ENCODE peak calls at places on chromosome 21, in nine cellular contexts. V, P, C, M, E, Q, S, T and B are unnamed samples.
A peak's percentile ranks its signal among the peaks of the same experiment; 100 is the strongest.

GRCh38 chr21:29342394-29342957 is 43.8 kb downstream of the BACH1 start:
- DNase-seq in E (no peak), M (peak; percentile 90), Q (peak; percentile 79), C (no peak), S (no peak), V (peak; percentile 98), P (no peak), T (peak; percentile 96), B (no peak)

GRCh38 chr21:35222021-35222420 is 172.9 kb upstream of the RUNX1 start:
- DNase-seq in S (no peak), C (no peak), E (no peak), M (no peak), V (no peak), T (no peak), Q (no peak), P (no peak), B (no peak)

GRCh38 chr21:25424045-25424444 is 183.2 kb downstream of the MRPL39 start:
- DNase-seq in C (no peak), V (no peak), S (no peak), M (no peak), Q (peak; percentile 71), P (no peak), T (no peak), E (no peak), B (no peak)

GRCh38 chr21:44260791-44261190 is 906 bp downstream of the DNMT3L start:
- DNase-seq in S (no peak), E (no peak), T (no peak), Q (no peak), C (no peak), V (no peak), M (no peak), P (no peak), B (no peak)

GRCh38 chr21:26169611-26170470 is 729 bp downstream of the APP start:
- DNase-seq in T (peak; percentile 37), Q (peak; percentile 74), C (peak; percentile 60), E (peak; percentile 92), M (peak; percentile 68), P (peak; percentile 37), V (peak; percentile 73), S (peak; percentile 67), B (peak; percentile 68)

GRCh38 chr21:16563795-16564194 is 834.0 kb downstream of the USP25 start:
- DNase-seq in V (peak; percentile 33), P (peak; percentile 69), T (no peak), C (no peak), S (no peak), M (peak; percentile 28), E (no peak), Q (no peak), B (peak; percentile 83)

GRCh38 chr21:15908187-15908586 is 178.4 kb downstream of the USP25 start:
- DNase-seq in T (peak; percentile 14), S (no peak), Q (no peak), V (no peak), E (no peak), C (no peak), M (no peak), P (no peak), B (no peak)

GRCh38 chr21:32611471-32611997 is 643 bp downstream of the CFAP298 start:
- DNase-seq in P (no peak), S (peak; percentile 24), V (peak; percentile 12), E (peak; percentile 48), M (peak; percentile 31), T (no peak), C (peak; percentile 54), Q (peak; percentile 48), B (peak; percentile 15)

GRCh38 chr21:34276711-34277425 is 86.9 kb upstream of the KCNE2 start:
- DNase-seq in M (peak; percentile 62), S (no peak), E (no peak), P (no peak), C (no peak), T (no peak), V (no peak), Q (peak; percentile 80), B (no peak)

GRCh38 chr21:22743085-22743484 is 1744.9 kb downstream of the NCAM2 start:
- DNase-seq in C (no peak), M (no peak), S (no peak), T (no peak), E (no peak), V (no peak), Q (no peak), P (no peak), B (no peak)